ENCODE peak calls at places on chromosome 5, in five cellular contexts. W is astrocyte of the hippocampus; E is astrocyte of the spinal cord; Z is stimulated activated CD4-positive, alpha-beta T cell treated with anti-CD3 and anti-CD28 coated beads, TNF-alpha, amount 100 ng/mL, for 48 hours; N is AG08396. B is an unnamed sample.

GRCh38 chr5:80941496-80941895 is 18.7 kb upstream of the RASGRF2 start:
- DNase-seq in E (no peak), W (no peak), Z (no peak), N (no peak), B (no peak)

GRCh38 chr5:127839072-127839471 is 135.9 kb downstream of the CCDC192 start:
- DNase-seq in Z (no peak), N (no peak), E (no peak), W (no peak), B (no peak)

GRCh38 chr5:58080573-58080972 is 379.3 kb downstream of the PLK2 start:
- DNase-seq in W (peak), N (peak), Z (no peak), E (peak), B (peak)

GRCh38 chr5:132655821-132656773 is 1.9 kb upstream of the IL13 start:
- DNase-seq in N (peak), E (peak), Z (no peak), W (peak), B (peak)

GRCh38 chr5:154303133-154303532 is 112.6 kb downstream of the GALNT10 start:
- DNase-seq in N (no peak), Z (no peak), W (no peak), E (no peak), B (no peak)

GRCh38 chr5:154098465-154098864 is 59.7 kb downstream of the MFAP3 start:
- DNase-seq in E (no peak), N (no peak), Z (no peak), W (no peak), B (no peak)

GRCh38 chr5:172622091-172623046 is 18.7 kb upstream of the NEURL1B start:
- DNase-seq in Z (no peak), W (no peak), N (no peak), E (no peak), B (no peak)

GRCh38 chr5:148005788-148006520 is 57.8 kb upstream of the SPINK5 start:
- DNase-seq in N (no peak), W (no peak), E (no peak), Z (no peak), B (peak)

GRCh38 chr5:84376346-84376745 is 8.3 kb downstream of the EDIL3 start:
- DNase-seq in W (no peak), Z (no peak), E (no peak), N (no peak), B (no peak)

GRCh38 chr5:93586948-93587918 is 4.2 kb downstream of the NR2F1 start:
- DNase-seq in E (peak), Z (no peak), W (peak), N (no peak), B (no peak)

GRCh38 chr5:67165524-67166459 is 30.8 kb downstream of the CD180 start:
- DNase-seq in E (peak), W (peak), Z (peak), N (peak), B (peak)

GRCh38 chr5:153358315-153358976 is 132.0 kb upstream of the GRIA1 start:
- DNase-seq in Z (no peak), N (no peak), E (no peak), W (no peak), B (no peak)

GRCh38 chr5:135195267-135195603 is 161.2 kb upstream of the PITX1 start:
- DNase-seq in N (peak), Z (no peak), E (peak), W (no peak), B (no peak)

GRCh38 chr5:178467261-178468195 is 122.7 kb downstream of the COL23A1 start:
- DNase-seq in Z (no peak), N (peak), W (no peak), E (no peak), B (peak)

GRCh38 chr5:77630246-77631165 is 8.0 kb downstream of the OTP start:
- DNase-seq in N (peak), E (no peak), Z (peak), W (peak), B (peak)

GRCh38 chr5:179331591-179331990 is 13.7 kb downstream of the ADAMTS2 start:
- DNase-seq in W (no peak), N (no peak), Z (no peak), E (no peak), B (no peak)

GRCh38 chr5:33315170-33315569 is 125.6 kb upstream of the TARS1 start:
- DNase-seq in E (peak), W (no peak), N (no peak), Z (no peak), B (no peak)

GRCh38 chr5:156779436-156779835 is 70.7 kb upstream of the PPP1R2B start:
- DNase-seq in E (no peak), Z (no peak), N (no peak), W (no peak), B (no peak)

GRCh38 chr5:126872558-126873349 is 95.8 kb downstream of the LMNB1 start:
- DNase-seq in Z (no peak), N (no peak), W (no peak), E (no peak), B (no peak)

GRCh38 chr5:175849153-175849552 is 22.2 kb upstream of the CPLX2 start:
- DNase-seq in N (no peak), W (no peak), Z (no peak), E (no peak), B (no peak)

GRCh38 chr5:66144799-66145390 is 795 bp downstream of the SREK1 start:
- DNase-seq in W (no peak), Z (no peak), N (no peak), E (no peak), B (no peak)

B was measured in Daoy.